ENCODE peak calls at places on chromosome 12, in eight cellular contexts. One of them, this sample, is unnamed.

GRCh38 chr12:22653790-22654189 is 28.8 kb downstream of the ETNK1 start:
- DNase-seq in SW 1271: no peak
- DNase-seq in T-helper 2 cell: no peak
- DNase-seq in cardiac septum: no peak
- DNase-seq in CD4-positive, alpha-beta T cell: no peak
- DNase-seq in stimulated activated CD8-positive, alpha-beta memory T cell treated with anti-CD3 and anti-CD28 coated beads, Interleukin-4, amount 100 ng/mL, for 48 hours: no peak
- DNase-seq in thyroid gland: no peak
- DNase-seq in aorta: no peak
- DNase-seq in this sample: no peak

GRCh38 chr12:88362439-88362838 is 217.8 kb downstream of the KITLG start:
- DNase-seq in SW 1271: no peak
- DNase-seq in T-helper 2 cell: no peak
- DNase-seq in cardiac septum: no peak
- DNase-seq in CD4-positive, alpha-beta T cell: no peak
- DNase-seq in stimulated activated CD8-positive, alpha-beta memory T cell treated with anti-CD3 and anti-CD28 coated beads, Interleukin-4, amount 100 ng/mL, for 48 hours: no peak
- DNase-seq in thyroid gland: no peak
- DNase-seq in aorta: no peak
- DNase-seq in this sample: no peak

GRCh38 chr12:82456633-82457032 is 98.3 kb downstream of the METTL25 start:
- DNase-seq in SW 1271: no peak
- DNase-seq in T-helper 2 cell: no peak
- DNase-seq in cardiac septum: no peak
- DNase-seq in CD4-positive, alpha-beta T cell: no peak
- DNase-seq in stimulated activated CD8-positive, alpha-beta memory T cell treated with anti-CD3 and anti-CD28 coated beads, Interleukin-4, amount 100 ng/mL, for 48 hours: no peak
- DNase-seq in thyroid gland: no peak
- DNase-seq in aorta: no peak
- DNase-seq in this sample: no peak

GRCh38 chr12:132197581-132198281 is 53.5 kb downstream of the NOC4L start:
- DNase-seq in SW 1271: no peak
- DNase-seq in T-helper 2 cell: no peak
- DNase-seq in cardiac septum: no peak
- DNase-seq in CD4-positive, alpha-beta T cell: no peak
- DNase-seq in stimulated activated CD8-positive, alpha-beta memory T cell treated with anti-CD3 and anti-CD28 coated beads, Interleukin-4, amount 100 ng/mL, for 48 hours: no peak
- DNase-seq in thyroid gland: no peak
- DNase-seq in aorta: no peak
- DNase-seq in this sample: no peak

GRCh38 chr12:75578546-75578945 is 67.1 kb upstream of the KRR1 start:
- DNase-seq in SW 1271: no peak
- DNase-seq in T-helper 2 cell: no peak
- DNase-seq in cardiac septum: no peak
- DNase-seq in CD4-positive, alpha-beta T cell: no peak
- DNase-seq in stimulated activated CD8-positive, alpha-beta memory T cell treated with anti-CD3 and anti-CD28 coated beads, Interleukin-4, amount 100 ng/mL, for 48 hours: no peak
- DNase-seq in thyroid gland: no peak
- DNase-seq in aorta: no peak
- DNase-seq in this sample: no peak

GRCh38 chr12:53751336-53752191 is at the start of gene CISTR:
- DNase-seq in SW 1271: no peak
- DNase-seq in T-helper 2 cell: peak
- DNase-seq in cardiac septum: no peak
- DNase-seq in CD4-positive, alpha-beta T cell: no peak
- DNase-seq in stimulated activated CD8-positive, alpha-beta memory T cell treated with anti-CD3 and anti-CD28 coated beads, Interleukin-4, amount 100 ng/mL, for 48 hours: peak
- DNase-seq in thyroid gland: peak
- DNase-seq in aorta: no peak
- DNase-seq in this sample: no peak

GRCh38 chr12:27635349-27635972 is 60.8 kb upstream of the REP15 start:
- DNase-seq in SW 1271: peak
- DNase-seq in T-helper 2 cell: no peak
- DNase-seq in cardiac septum: no peak
- DNase-seq in CD4-positive, alpha-beta T cell: no peak
- DNase-seq in stimulated activated CD8-positive, alpha-beta memory T cell treated with anti-CD3 and anti-CD28 coated beads, Interleukin-4, amount 100 ng/mL, for 48 hours: no peak
- DNase-seq in thyroid gland: no peak
- DNase-seq in aorta: no peak
- DNase-seq in this sample: peak

GRCh38 chr12:46915082-46915481 is 89.3 kb upstream of the SLC38A4 start:
- DNase-seq in SW 1271: no peak
- DNase-seq in T-helper 2 cell: no peak
- DNase-seq in cardiac septum: no peak
- DNase-seq in CD4-positive, alpha-beta T cell: no peak
- DNase-seq in stimulated activated CD8-positive, alpha-beta memory T cell treated with anti-CD3 and anti-CD28 coated beads, Interleukin-4, amount 100 ng/mL, for 48 hours: no peak
- DNase-seq in thyroid gland: no peak
- DNase-seq in aorta: no peak
- DNase-seq in this sample: no peak

GRCh38 chr12:75807494-75807893 is 224.1 kb downstream of the PHLDA1 start:
- DNase-seq in SW 1271: no peak
- DNase-seq in T-helper 2 cell: no peak
- DNase-seq in cardiac septum: no peak
- DNase-seq in CD4-positive, alpha-beta T cell: no peak
- DNase-seq in stimulated activated CD8-positive, alpha-beta memory T cell treated with anti-CD3 and anti-CD28 coated beads, Interleukin-4, amount 100 ng/mL, for 48 hours: no peak
- DNase-seq in thyroid gland: no peak
- DNase-seq in aorta: no peak
- DNase-seq in this sample: no peak

GRCh38 chr12:18696971-18697602 is 40.7 kb downstream of the PLCZ1 start:
- DNase-seq in SW 1271: no peak
- DNase-seq in T-helper 2 cell: no peak
- DNase-seq in cardiac septum: no peak
- DNase-seq in CD4-positive, alpha-beta T cell: no peak
- DNase-seq in stimulated activated CD8-positive, alpha-beta memory T cell treated with anti-CD3 and anti-CD28 coated beads, Interleukin-4, amount 100 ng/mL, for 48 hours: no peak
- DNase-seq in thyroid gland: no peak
- DNase-seq in aorta: no peak
- DNase-seq in this sample: no peak

GRCh38 chr12:69844416-69844815 is 19.4 kb downstream of the MYRFL start:
- DNase-seq in SW 1271: no peak
- DNase-seq in T-helper 2 cell: no peak
- DNase-seq in cardiac septum: no peak
- DNase-seq in CD4-positive, alpha-beta T cell: no peak
- DNase-seq in stimulated activated CD8-positive, alpha-beta memory T cell treated with anti-CD3 and anti-CD28 coated beads, Interleukin-4, amount 100 ng/mL, for 48 hours: no peak
- DNase-seq in thyroid gland: no peak
- DNase-seq in aorta: no peak
- DNase-seq in this sample: no peak

GRCh38 chr12:90280033-90280432 is 571.4 kb upstream of the ATP2B1 start:
- DNase-seq in SW 1271: no peak
- DNase-seq in T-helper 2 cell: no peak
- DNase-seq in cardiac septum: no peak
- DNase-seq in CD4-positive, alpha-beta T cell: no peak
- DNase-seq in stimulated activated CD8-positive, alpha-beta memory T cell treated with anti-CD3 and anti-CD28 coated beads, Interleukin-4, amount 100 ng/mL, for 48 hours: no peak
- DNase-seq in thyroid gland: no peak
- DNase-seq in aorta: no peak
- DNase-seq in this sample: no peak

GRCh38 chr12:128771681-128772080 is 52.1 kb downstream of the SLC15A4 start:
- DNase-seq in SW 1271: no peak
- DNase-seq in T-helper 2 cell: no peak
- DNase-seq in cardiac septum: no peak
- DNase-seq in CD4-positive, alpha-beta T cell: no peak
- DNase-seq in stimulated activated CD8-positive, alpha-beta memory T cell treated with anti-CD3 and anti-CD28 coated beads, Interleukin-4, amount 100 ng/mL, for 48 hours: no peak
- DNase-seq in thyroid gland: no peak
- DNase-seq in aorta: no peak
- DNase-seq in this sample: no peak

GRCh38 chr12:55955800-55956508 is 9.9 kb downstream of the PMEL start:
- DNase-seq in SW 1271: peak
- DNase-seq in T-helper 2 cell: no peak
- DNase-seq in cardiac septum: no peak
- DNase-seq in CD4-positive, alpha-beta T cell: peak
- DNase-seq in stimulated activated CD8-positive, alpha-beta memory T cell treated with anti-CD3 and anti-CD28 coated beads, Interleukin-4, amount 100 ng/mL, for 48 hours: peak
- DNase-seq in thyroid gland: peak
- DNase-seq in aorta: no peak
- DNase-seq in this sample: peak

This sample was measured in HCT116.